ENCODE peak calls at places on chromosomes 13 and 19, in six cellular contexts. K is neuronal stem cell, G is IMR-90, H is H1, C is mesenchymal stem cell, X is trophoblast cell. T is an unnamed sample.

GRCh38 chr13:74026753-74027152 is 107.5 kb downstream of the KLF12 start:
- DNase-seq in K (no peak), G (peak), H (peak), C (peak), X (no peak), T (peak)

GRCh38 chr13:26897706-26898550 is 137.3 kb upstream of the GPR12 start:
- DNase-seq in K (no peak), G (no peak), H (no peak), C (no peak), X (no peak), T (peak)

GRCh38 chr13:111541752-111542529 is 221.5 kb downstream of the TEX29 start:
- DNase-seq in K (no peak), G (no peak), H (no peak), C (no peak), X (no peak), T (no peak)

GRCh38 chr19:34588249-34588648 is 88.7 kb downstream of the SCGB2B2 start:
- DNase-seq in K (no peak), G (no peak), H (no peak), C (no peak), X (no peak), T (no peak)

GRCh38 chr13:28297341-28297740 is 159.0 kb downstream of the PAN3 start:
- DNase-seq in K (no peak), G (no peak), H (no peak), C (no peak), X (no peak), T (peak)

GRCh38 chr19:30229524-30230174 is 142.5 kb upstream of the ZNF536 start:
- DNase-seq in K (no peak), G (peak), H (peak), C (no peak), X (no peak), T (peak)

GRCh38 chr19:3073159-3073563 is 10.9 kb upstream of the TLE5 start:
- DNase-seq in K (no peak), G (peak), H (no peak), C (peak), X (peak), T (peak)

GRCh38 chr19:308471-309205 is 17.4 kb upstream of the PLPP2 start:
- DNase-seq in K (no peak), G (no peak), H (no peak), C (no peak), X (no peak), T (no peak)

GRCh38 chr13:91312324-91312723 is 35.2 kb upstream of the MIR17HG start:
- DNase-seq in K (no peak), G (no peak), H (no peak), C (no peak), X (no peak), T (no peak)

GRCh38 chr13:23436680-23437079 is 3.2 kb upstream of the SACS start:
- DNase-seq in K (no peak), G (no peak), H (no peak), C (no peak), X (no peak), T (no peak)

GRCh38 chr13:103066079-103066880 is at the start of gene SLC10A2:
- DNase-seq in K (no peak), G (no peak), H (no peak), C (no peak), X (no peak), T (no peak)

GRCh38 chr19:18046066-18046718 is 38.2 kb downstream of the ARRDC2 start:
- DNase-seq in K (no peak), G (peak), H (no peak), C (peak), X (peak), T (peak)

GRCh38 chr19:53545271-53546065 is 7.5 kb downstream of the ZNF331 start:
- DNase-seq in K (no peak), G (peak), H (no peak), C (peak), X (peak), T (peak)

GRCh38 chr13:100550433-100550832 is 38.2 kb downstream of the GGACT start:
- DNase-seq in K (no peak), G (peak), H (peak), C (peak), X (no peak), T (no peak)

GRCh38 chr13:98110749-98111148 is 32.1 kb upstream of the FARP1 start:
- DNase-seq in K (no peak), G (no peak), H (no peak), C (no peak), X (no peak), T (peak)

GRCh38 chr19:8194528-8195275 is 14.5 kb upstream of the CERS4 start:
- DNase-seq in K (no peak), G (no peak), H (no peak), C (no peak), X (no peak), T (no peak)

GRCh38 chr19:4338441-4339350 is at the start of gene STAP2:
- DNase-seq in K (no peak), G (no peak), H (peak), C (peak), X (peak), T (peak)

GRCh38 chr19:29882719-29883105 is 59.3 kb upstream of the URI1 start:
- DNase-seq in K (no peak), G (no peak), H (peak), C (no peak), X (no peak), T (peak)

GRCh38 chr13:99908129-99908805 is 63.3 kb downstream of the ZIC5 start:
- DNase-seq in K (no peak), G (no peak), H (no peak), C (no peak), X (no peak), T (peak)

DNA sequence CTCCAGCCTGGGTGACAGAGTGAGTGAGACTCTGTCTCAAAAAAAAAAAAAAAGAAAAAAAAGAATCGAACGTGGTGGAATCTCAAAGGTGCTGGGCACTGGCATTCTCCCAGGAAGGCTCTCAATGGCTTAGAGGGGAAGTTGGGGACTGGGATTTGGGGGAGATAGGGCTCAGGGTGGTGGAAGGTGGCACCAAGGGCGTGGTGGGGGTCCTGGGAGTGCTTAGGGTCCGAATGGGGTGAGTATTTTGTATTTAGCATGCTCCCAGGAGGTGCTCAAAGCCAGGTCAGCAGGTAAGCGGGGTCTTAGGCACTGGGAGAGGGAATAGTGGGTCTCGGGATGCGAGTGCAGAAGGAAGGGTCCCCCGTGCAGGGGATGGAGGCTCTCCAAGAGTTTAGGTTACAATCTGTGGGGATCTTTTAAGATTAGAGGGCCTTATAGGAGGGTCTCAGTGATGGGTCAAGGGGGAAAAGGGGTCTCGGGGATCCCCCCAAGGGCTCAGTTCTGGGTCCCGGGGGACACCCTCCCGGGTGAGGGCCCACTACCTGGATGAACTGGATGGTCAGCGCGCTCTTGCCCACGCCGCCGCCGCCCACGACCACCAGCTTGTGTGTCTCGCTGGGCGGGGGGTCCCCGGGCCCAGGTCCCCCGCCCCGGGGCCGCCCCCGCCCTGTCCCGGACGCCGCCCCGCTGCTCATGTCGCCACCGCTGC is 386 bp downstream of the RRAS start:
- DNase-seq in K (peak), G (no peak), H (no peak), C (peak), X (no peak), T (no peak)
- H3K27ac ChIP-seq in K (no peak), G (peak), H (no peak), C (peak), X (peak), T (peak)

DNA sequence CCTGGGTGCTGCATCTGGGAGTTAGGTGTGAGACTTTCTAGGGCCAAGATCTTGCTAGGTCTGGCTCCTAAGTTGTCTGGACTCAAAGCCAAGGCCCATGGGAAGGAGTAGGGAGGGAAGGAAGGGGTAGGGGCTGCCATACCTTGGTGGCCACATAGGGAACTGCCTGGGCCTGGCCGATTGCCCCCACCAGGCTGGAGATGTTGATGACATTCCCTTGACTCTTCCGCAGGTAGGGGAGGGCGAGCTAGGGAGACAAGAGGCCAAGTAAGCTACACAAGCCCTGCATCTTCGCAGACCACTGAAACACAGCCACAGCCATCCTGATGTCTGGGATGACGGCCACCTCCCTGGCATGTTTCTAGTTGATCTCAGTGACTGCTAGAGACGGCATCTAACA is 4.1 kb upstream of the BCAT2 start:
- DNase-seq in K (no peak), G (no peak), H (no peak), C (no peak), X (no peak), T (peak)
- H3K4ac ChIP-seq in K (no peak), G (no peak), H (no peak), C (no peak), X (no peak), T (no peak)

DNA sequence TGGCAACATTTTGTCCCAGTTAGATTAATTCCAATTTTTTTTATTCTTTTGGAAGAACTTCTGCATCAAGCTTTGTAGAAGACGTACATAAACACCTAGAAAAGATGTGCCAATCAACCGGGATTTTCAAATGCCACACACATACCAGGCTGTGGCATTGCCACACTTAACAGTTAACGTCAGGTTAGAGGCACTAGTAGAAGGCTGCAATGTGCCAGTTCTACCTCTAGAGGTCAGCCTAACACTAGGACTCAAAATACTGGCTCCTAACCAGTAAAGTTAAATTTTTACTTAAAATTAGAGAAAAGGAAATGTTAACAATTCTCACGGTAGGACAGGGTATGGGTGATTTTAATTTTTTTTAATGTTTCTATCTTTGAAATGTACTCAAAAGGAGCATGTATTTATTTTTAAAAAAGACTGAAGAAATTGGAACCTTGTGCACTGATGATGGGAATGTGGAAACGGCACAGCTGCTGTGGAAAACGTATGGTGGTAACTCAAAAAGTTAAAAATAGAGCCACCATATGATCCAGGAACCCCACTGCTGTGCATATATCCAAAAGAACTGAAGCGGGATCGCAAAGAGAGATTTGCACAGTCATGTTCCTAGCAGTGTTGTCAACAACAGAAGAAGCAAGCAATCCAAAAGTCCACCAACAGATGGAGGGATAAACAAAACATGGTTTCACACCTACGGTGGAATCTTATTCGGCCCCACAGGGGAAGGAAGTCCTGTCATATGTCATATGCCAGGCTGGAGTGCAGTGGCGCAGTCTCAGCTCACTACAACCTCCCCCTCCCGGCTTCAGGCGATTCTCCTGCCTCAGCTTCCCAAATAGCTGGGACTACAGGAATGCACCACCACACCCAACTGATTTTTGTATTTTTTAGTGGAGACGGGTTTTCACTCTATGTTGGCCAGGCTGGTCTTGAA is 30.3 kb downstream of the CRYL1 start:
- DNase-seq in K (peak), G (peak), H (peak), C (peak), X (peak), T (peak)
- H3K4me3 ChIP-seq in K (no peak), G (no peak), H (no peak), C (no peak), X (no peak), T (no peak)

DNA sequence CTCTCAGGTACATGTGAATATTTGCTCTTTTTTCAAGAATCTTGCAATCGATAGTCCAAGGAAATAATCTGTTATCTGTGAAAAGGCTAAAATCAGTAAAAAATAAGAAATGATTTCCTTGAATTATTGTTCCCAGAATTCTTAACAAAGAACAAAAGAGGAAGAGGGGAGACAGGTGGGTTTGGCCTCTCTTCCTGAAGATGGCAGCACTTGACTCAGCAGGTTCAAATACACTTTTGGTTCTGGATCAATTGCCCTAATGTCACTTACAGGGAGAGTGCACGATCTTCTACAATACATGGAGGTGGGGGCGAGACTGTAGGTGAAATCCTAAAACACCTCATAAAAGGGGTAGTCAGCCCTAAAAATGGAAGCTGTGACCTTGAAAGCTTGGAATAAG is 358.7 kb downstream of the IRS2 start:
- DNase-seq in K (no peak), G (no peak), H (no peak), C (no peak), X (no peak), T (peak)
- H3K27ac ChIP-seq in K (no peak), G (no peak), H (no peak), C (no peak), X (no peak), T (no peak)

GRCh38 chr19:42075364-42075615 is 676 bp upstream of the ZNF574 start:
- DNase-seq in K (no peak), G (no peak), H (no peak), C (no peak), X (no peak), T (peak)
- H3K4ac ChIP-seq in K (peak), G (peak), H (peak), C (peak), X (peak), T (peak)

GRCh38 chr13:50911937-50912624 is 2.5 kb downstream of the RNASEH2B start:
- DNase-seq in K (peak), G (peak), H (peak), C (peak), X (peak), T (peak)

GRCh38 chr13:50909605-50910482 is at the start of gene RNASEH2B:
- DNase-seq in K (peak), G (peak), H (peak), C (peak), X (peak), T (peak)

GRCh38 chr13:50911051-50911690 is 1.6 kb downstream of the RNASEH2B start:
- DNase-seq in K (peak), G (no peak), H (no peak), C (peak), X (no peak), T (no peak)

GRCh38 chr13:50908371-50908770 is 1.2 kb upstream of the RNASEH2B start:
- DNase-seq in K (no peak), G (no peak), H (no peak), C (no peak), X (no peak), T (no peak)

GRCh38 chr13:50910483-50910805 is 853 bp downstream of the RNASEH2B start:
- DNase-seq in K (peak), G (peak), H (peak), C (peak), X (no peak), T (peak)
- H3K4me3 ChIP-seq in K (peak), G (peak), H (peak), C (peak), X (peak), T (peak)

DNA sequence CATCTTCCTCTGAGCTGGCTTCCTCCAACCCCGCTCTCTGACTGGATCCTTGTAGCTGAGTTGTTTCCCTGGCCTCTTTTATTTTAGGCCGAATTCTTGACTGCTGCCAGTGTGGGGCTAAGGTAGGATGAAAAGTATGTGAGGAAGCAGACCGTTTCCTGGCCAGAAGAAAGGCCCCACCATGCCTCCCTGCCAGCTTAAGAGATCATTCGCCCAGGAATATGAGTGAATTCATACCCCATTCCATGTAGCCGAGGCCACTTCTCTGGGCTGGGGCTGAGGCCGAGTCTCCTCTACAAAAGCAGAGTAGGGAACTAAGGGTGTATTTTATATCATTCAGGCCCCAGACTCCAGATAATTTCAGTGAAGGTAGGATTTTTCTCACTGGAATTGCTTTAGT is 32.3 kb downstream of the NFIX start:
- DNase-seq in K (no peak), G (no peak), H (no peak), C (no peak), X (no peak), T (no peak)
- H3K27ac ChIP-seq in K (no peak), G (no peak), H (no peak), C (no peak), X (no peak), T (no peak)

GRCh38 chr19:2041686-2042484 is 9.2 kb downstream of the MKNK2 start:
- DNase-seq in K (peak), G (peak), H (peak), C (peak), X (peak), T (peak)
- H3K4ac ChIP-seq in K (peak), G (peak), H (peak), C (no peak), X (peak), T (no peak)

GRCh38 chr19:13119654-13120053 is 1.6 kb downstream of the NACC1 start:
- DNase-seq in K (no peak), G (no peak), H (peak), C (no peak), X (no peak), T (no peak)

GRCh38 chr19:13121551-13122274 is 3.6 kb downstream of the NACC1 start:
- DNase-seq in K (no peak), G (no peak), H (no peak), C (no peak), X (no peak), T (no peak)

GRCh38 chr19:13120817-13121216 is 2.8 kb downstream of the NACC1 start:
- DNase-seq in K (no peak), G (peak), H (no peak), C (peak), X (no peak), T (no peak)

GRCh38 chr19:13122275-13122878 is 4.3 kb downstream of the NACC1 start:
- DNase-seq in K (no peak), G (no peak), H (no peak), C (no peak), X (no peak), T (no peak)

GRCh38 chr19:13122980-13123957 is 5.2 kb downstream of the NACC1 start:
- DNase-seq in K (no peak), G (no peak), H (no peak), C (no peak), X (no peak), T (no peak)
- H3K4me3 ChIP-seq in K (no peak), G (no peak), H (no peak), C (no peak), X (no peak), T (no peak)

GRCh38 chr13:40206241-40207109 is 460.0 kb downstream of the FOXO1 start:
- DNase-seq in K (no peak), G (peak), H (no peak), C (no peak), X (no peak), T (no peak)
- H3K27ac ChIP-seq in K (no peak), G (no peak), H (no peak), C (peak), X (no peak), T (no peak)

T was measured in mesendoderm.